ENCODE peak calls at places on chromosome 1, in nine cellular contexts. One of them, this sample, is unnamed.

GRCh38 chr1:181127898-181128453 is 39.5 kb downstream of the IER5 start:
- DNase-seq in epithelial cell of esophagus: peak
- DNase-seq in endothelial cell: no peak
- DNase-seq in RWPE1: no peak
- DNase-seq in GM12865: peak
- DNase-seq in endodermal cell: peak
- DNase-seq in right atrium auricular region: no peak
- DNase-seq in HFF-Myc: no peak
- DNase-seq in epithelial cell of proximal tubule: no peak
- DNase-seq in this sample: no peak

GRCh38 chr1:20840731-20841130 is 53.6 kb upstream of the HP1BP3 start:
- DNase-seq in epithelial cell of esophagus: no peak
- DNase-seq in endothelial cell: no peak
- DNase-seq in RWPE1: no peak
- DNase-seq in GM12865: no peak
- DNase-seq in endodermal cell: no peak
- DNase-seq in right atrium auricular region: no peak
- DNase-seq in HFF-Myc: no peak
- DNase-seq in epithelial cell of proximal tubule: no peak
- DNase-seq in this sample: no peak

GRCh38 chr1:179129702-179130473 is 48.0 kb downstream of the TOR3A start:
- DNase-seq in epithelial cell of esophagus: peak
- DNase-seq in endothelial cell: no peak
- DNase-seq in RWPE1: no peak
- DNase-seq in GM12865: peak
- DNase-seq in endodermal cell: no peak
- DNase-seq in right atrium auricular region: no peak
- DNase-seq in HFF-Myc: no peak
- DNase-seq in epithelial cell of proximal tubule: no peak
- DNase-seq in this sample: no peak

GRCh38 chr1:109386054-109386717 is 11.5 kb downstream of the SORT1 start:
- DNase-seq in epithelial cell of esophagus: no peak
- DNase-seq in endothelial cell: no peak
- DNase-seq in RWPE1: no peak
- DNase-seq in GM12865: no peak
- DNase-seq in endodermal cell: no peak
- DNase-seq in right atrium auricular region: no peak
- DNase-seq in HFF-Myc: no peak
- DNase-seq in epithelial cell of proximal tubule: no peak
- DNase-seq in this sample: no peak

GRCh38 chr1:112998592-112999235 is 42.7 kb upstream of the SLC16A1 start:
- DNase-seq in epithelial cell of esophagus: peak
- DNase-seq in endothelial cell: no peak
- DNase-seq in RWPE1: no peak
- DNase-seq in GM12865: no peak
- DNase-seq in endodermal cell: no peak
- DNase-seq in right atrium auricular region: peak
- DNase-seq in HFF-Myc: no peak
- DNase-seq in epithelial cell of proximal tubule: peak
- DNase-seq in this sample: no peak

GRCh38 chr1:87513971-87514660 is 185.4 kb downstream of the LMO4 start:
- DNase-seq in epithelial cell of esophagus: peak
- DNase-seq in endothelial cell: no peak
- DNase-seq in RWPE1: no peak
- DNase-seq in GM12865: no peak
- DNase-seq in endodermal cell: no peak
- DNase-seq in right atrium auricular region: no peak
- DNase-seq in HFF-Myc: no peak
- DNase-seq in epithelial cell of proximal tubule: no peak
- DNase-seq in this sample: no peak

GRCh38 chr1:85638412-85638811 is 57.9 kb downstream of the CCN1 start:
- DNase-seq in epithelial cell of esophagus: no peak
- DNase-seq in endothelial cell: no peak
- DNase-seq in RWPE1: no peak
- DNase-seq in GM12865: no peak
- DNase-seq in endodermal cell: no peak
- DNase-seq in right atrium auricular region: no peak
- DNase-seq in HFF-Myc: no peak
- DNase-seq in epithelial cell of proximal tubule: no peak
- DNase-seq in this sample: no peak

GRCh38 chr1:180953291-180953747 is 40.6 kb downstream of the KIAA1614 start:
- DNase-seq in epithelial cell of esophagus: peak
- DNase-seq in endothelial cell: no peak
- DNase-seq in RWPE1: peak
- DNase-seq in GM12865: peak
- DNase-seq in endodermal cell: no peak
- DNase-seq in right atrium auricular region: no peak
- DNase-seq in HFF-Myc: no peak
- DNase-seq in epithelial cell of proximal tubule: no peak
- DNase-seq in this sample: no peak

GRCh38 chr1:52906135-52906603 is 15.4 kb downstream of the ECHDC2 start:
- DNase-seq in epithelial cell of esophagus: no peak
- DNase-seq in endothelial cell: no peak
- DNase-seq in RWPE1: no peak
- DNase-seq in GM12865: no peak
- DNase-seq in endodermal cell: no peak
- DNase-seq in right atrium auricular region: no peak
- DNase-seq in HFF-Myc: no peak
- DNase-seq in epithelial cell of proximal tubule: no peak
- DNase-seq in this sample: no peak

GRCh38 chr1:52904590-52905375 is 16.8 kb downstream of the ECHDC2 start:
- DNase-seq in epithelial cell of esophagus: peak
- DNase-seq in endothelial cell: peak
- DNase-seq in RWPE1: peak
- DNase-seq in GM12865: peak
- DNase-seq in endodermal cell: peak
- DNase-seq in right atrium auricular region: no peak
- DNase-seq in HFF-Myc: no peak
- DNase-seq in epithelial cell of proximal tubule: no peak
- DNase-seq in this sample: no peak

GRCh38 chr1:52905376-52905698 is 16.2 kb downstream of the ECHDC2 start:
- DNase-seq in epithelial cell of esophagus: no peak
- DNase-seq in endothelial cell: no peak
- DNase-seq in RWPE1: no peak
- DNase-seq in GM12865: no peak
- DNase-seq in endodermal cell: no peak
- DNase-seq in right atrium auricular region: no peak
- DNase-seq in HFF-Myc: no peak
- DNase-seq in epithelial cell of proximal tubule: no peak
- DNase-seq in this sample: no peak

GRCh38 chr1:52899445-52899894 is 22.1 kb downstream of the ECHDC2 start:
- DNase-seq in epithelial cell of esophagus: no peak
- DNase-seq in endothelial cell: no peak
- DNase-seq in RWPE1: no peak
- DNase-seq in GM12865: no peak
- DNase-seq in endodermal cell: no peak
- DNase-seq in right atrium auricular region: no peak
- DNase-seq in HFF-Myc: no peak
- DNase-seq in epithelial cell of proximal tubule: no peak
- DNase-seq in this sample: no peak

DNA sequence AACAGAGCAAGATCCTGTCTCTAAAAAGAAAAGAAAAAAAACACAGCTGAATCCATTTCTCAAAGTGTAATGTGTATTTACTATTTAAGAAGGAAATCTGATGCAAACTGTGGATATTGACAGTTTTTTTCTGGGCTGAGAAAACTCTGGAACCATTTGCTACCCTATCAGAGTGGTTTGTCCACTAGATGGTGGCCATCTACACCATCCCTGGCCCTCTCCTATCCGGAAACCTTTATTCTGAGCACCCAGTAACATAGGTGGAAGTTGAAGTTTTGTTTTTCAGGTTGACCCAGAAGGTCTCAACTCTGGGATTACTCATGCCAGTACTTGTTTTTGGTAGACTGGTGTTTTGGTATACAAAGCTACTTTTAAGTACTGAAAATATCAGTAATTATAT is 20.2 kb downstream of the ECHDC2 start:
- DNase-seq in epithelial cell of esophagus: no peak
- DNase-seq in endothelial cell: no peak
- DNase-seq in RWPE1: no peak
- DNase-seq in GM12865: no peak
- DNase-seq in endodermal cell: no peak
- DNase-seq in right atrium auricular region: no peak
- DNase-seq in HFF-Myc: no peak
- DNase-seq in epithelial cell of proximal tubule: no peak
- DNase-seq in this sample: no peak
- TF ChIP-seq CTCF in epithelial cell of esophagus: no peak
- TF ChIP-seq CTCF in endothelial cell: no peak
- TF ChIP-seq CTCF in RWPE1: no peak
- TF ChIP-seq CTCF in GM12865: no peak
- TF ChIP-seq CTCF in endodermal cell: peak
- TF ChIP-seq CTCF in right atrium auricular region: peak
- TF ChIP-seq CTCF in HFF-Myc: no peak
- TF ChIP-seq CTCF in epithelial cell of proximal tubule: peak
- TF ChIP-seq CTCF in this sample: no peak

GRCh38 chr1:24778141-24778540 is 32.9 kb downstream of the CLIC4 start:
- DNase-seq in epithelial cell of esophagus: no peak
- DNase-seq in endothelial cell: no peak
- DNase-seq in RWPE1: no peak
- DNase-seq in GM12865: no peak
- DNase-seq in endodermal cell: no peak
- DNase-seq in right atrium auricular region: no peak
- DNase-seq in HFF-Myc: no peak
- DNase-seq in epithelial cell of proximal tubule: no peak
- DNase-seq in this sample: no peak

GRCh38 chr1:24782689-24783088 is 37.4 kb downstream of the CLIC4 start:
- DNase-seq in epithelial cell of esophagus: no peak
- DNase-seq in endothelial cell: no peak
- DNase-seq in RWPE1: no peak
- DNase-seq in GM12865: no peak
- DNase-seq in endodermal cell: no peak
- DNase-seq in right atrium auricular region: no peak
- DNase-seq in HFF-Myc: no peak
- DNase-seq in epithelial cell of proximal tubule: no peak
- DNase-seq in this sample: no peak

GRCh38 chr1:24783713-24784112 is 38.5 kb downstream of the CLIC4 start:
- DNase-seq in epithelial cell of esophagus: no peak
- DNase-seq in endothelial cell: no peak
- DNase-seq in RWPE1: no peak
- DNase-seq in GM12865: no peak
- DNase-seq in endodermal cell: no peak
- DNase-seq in right atrium auricular region: no peak
- DNase-seq in HFF-Myc: no peak
- DNase-seq in epithelial cell of proximal tubule: no peak
- DNase-seq in this sample: no peak

GRCh38 chr1:24776821-24777220 is 31.6 kb downstream of the CLIC4 start:
- DNase-seq in epithelial cell of esophagus: no peak
- DNase-seq in endothelial cell: no peak
- DNase-seq in RWPE1: no peak
- DNase-seq in GM12865: no peak
- DNase-seq in endodermal cell: no peak
- DNase-seq in right atrium auricular region: no peak
- DNase-seq in HFF-Myc: no peak
- DNase-seq in epithelial cell of proximal tubule: no peak
- DNase-seq in this sample: no peak

DNA sequence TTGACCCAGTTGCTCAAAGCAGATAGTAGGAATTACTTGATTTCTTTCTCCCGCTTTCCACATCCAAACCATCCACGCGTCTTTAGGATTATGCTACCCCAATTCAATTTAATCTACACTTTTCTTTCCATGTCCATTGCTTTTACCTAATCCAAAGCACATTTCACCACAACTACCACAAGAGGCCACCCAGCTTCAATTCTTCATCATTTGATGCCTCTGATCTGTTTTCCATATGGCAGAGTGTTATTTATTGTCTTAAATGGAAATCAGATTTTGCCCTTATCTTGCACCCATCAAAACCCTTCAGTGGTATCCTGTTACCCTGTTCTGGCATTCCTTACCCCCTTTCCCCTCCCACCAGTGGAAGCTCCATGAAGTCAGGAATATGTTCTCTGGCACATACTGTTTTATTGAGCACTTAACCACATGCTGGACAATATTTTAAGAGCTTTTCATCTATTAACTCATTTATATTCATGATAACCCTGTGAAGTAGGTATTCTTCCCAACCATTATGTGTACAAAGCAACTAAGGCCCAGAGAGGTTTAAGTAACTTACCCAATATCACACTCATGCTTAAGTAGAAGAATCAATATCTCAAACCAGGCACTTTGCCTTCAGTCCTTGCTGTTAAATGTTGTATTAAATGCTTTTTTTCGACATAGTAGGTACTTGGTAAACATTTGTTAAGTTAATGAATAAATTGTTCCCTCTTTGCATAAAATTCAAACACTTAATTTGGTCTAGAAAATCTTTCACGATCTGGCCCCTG is 34.6 kb downstream of the CLIC4 start:
- DNase-seq in epithelial cell of esophagus: no peak
- DNase-seq in endothelial cell: no peak
- DNase-seq in RWPE1: no peak
- DNase-seq in GM12865: no peak
- DNase-seq in endodermal cell: no peak
- DNase-seq in right atrium auricular region: no peak
- DNase-seq in HFF-Myc: no peak
- DNase-seq in epithelial cell of proximal tubule: no peak
- DNase-seq in this sample: no peak
- TF ChIP-seq CTCF in epithelial cell of esophagus: no peak
- TF ChIP-seq CTCF in endothelial cell: no peak
- TF ChIP-seq CTCF in RWPE1: no peak
- TF ChIP-seq CTCF in GM12865: no peak
- TF ChIP-seq CTCF in endodermal cell: no peak
- TF ChIP-seq CTCF in right atrium auricular region: no peak
- TF ChIP-seq CTCF in HFF-Myc: no peak
- TF ChIP-seq CTCF in epithelial cell of proximal tubule: peak
- TF ChIP-seq CTCF in this sample: no peak

GRCh38 chr1:214550339-214551051 is 907 bp downstream of the PTPN14 start:
- DNase-seq in epithelial cell of esophagus: no peak
- DNase-seq in endothelial cell: no peak
- DNase-seq in RWPE1: peak
- DNase-seq in GM12865: no peak
- DNase-seq in endodermal cell: peak
- DNase-seq in right atrium auricular region: no peak
- DNase-seq in HFF-Myc: no peak
- DNase-seq in epithelial cell of proximal tubule: no peak
- DNase-seq in this sample: no peak

GRCh38 chr1:214548988-214549387 is 2.4 kb downstream of the PTPN14 start:
- DNase-seq in epithelial cell of esophagus: no peak
- DNase-seq in endothelial cell: no peak
- DNase-seq in RWPE1: no peak
- DNase-seq in GM12865: no peak
- DNase-seq in endodermal cell: no peak
- DNase-seq in right atrium auricular region: peak
- DNase-seq in HFF-Myc: no peak
- DNase-seq in epithelial cell of proximal tubule: no peak
- DNase-seq in this sample: no peak

GRCh38 chr1:214551436-214552173 is at the start of gene PTPN14:
- DNase-seq in epithelial cell of esophagus: peak
- DNase-seq in endothelial cell: peak
- DNase-seq in RWPE1: peak
- DNase-seq in GM12865: no peak
- DNase-seq in endodermal cell: peak
- DNase-seq in right atrium auricular region: peak
- DNase-seq in HFF-Myc: peak
- DNase-seq in epithelial cell of proximal tubule: no peak
- DNase-seq in this sample: peak

GRCh38 chr1:214551052-214551435 is 358 bp downstream of the PTPN14 start:
- DNase-seq in epithelial cell of esophagus: no peak
- DNase-seq in endothelial cell: no peak
- DNase-seq in RWPE1: no peak
- DNase-seq in GM12865: no peak
- DNase-seq in endodermal cell: no peak
- DNase-seq in right atrium auricular region: no peak
- DNase-seq in HFF-Myc: no peak
- DNase-seq in epithelial cell of proximal tubule: no peak
- DNase-seq in this sample: no peak

GRCh38 chr1:214549604-214550338 is 1.6 kb downstream of the PTPN14 start:
- DNase-seq in epithelial cell of esophagus: peak
- DNase-seq in endothelial cell: no peak
- DNase-seq in RWPE1: no peak
- DNase-seq in GM12865: no peak
- DNase-seq in endodermal cell: peak
- DNase-seq in right atrium auricular region: no peak
- DNase-seq in HFF-Myc: no peak
- DNase-seq in epithelial cell of proximal tubule: no peak
- DNase-seq in this sample: no peak
- TF ChIP-seq CTCF in epithelial cell of esophagus: peak
- TF ChIP-seq CTCF in endothelial cell: no peak
- TF ChIP-seq CTCF in RWPE1: peak
- TF ChIP-seq CTCF in GM12865: no peak
- TF ChIP-seq CTCF in endodermal cell: peak
- TF ChIP-seq CTCF in right atrium auricular region: peak
- TF ChIP-seq CTCF in HFF-Myc: peak
- TF ChIP-seq CTCF in epithelial cell of proximal tubule: peak
- TF ChIP-seq CTCF in this sample: no peak

GRCh38 chr1:53291574-53291973 is 36.3 kb downstream of the LRP8 start:
- DNase-seq in epithelial cell of esophagus: no peak
- DNase-seq in endothelial cell: no peak
- DNase-seq in RWPE1: no peak
- DNase-seq in GM12865: peak
- DNase-seq in endodermal cell: no peak
- DNase-seq in right atrium auricular region: no peak
- DNase-seq in HFF-Myc: no peak
- DNase-seq in epithelial cell of proximal tubule: no peak
- DNase-seq in this sample: no peak
- TF ChIP-seq CTCF in epithelial cell of esophagus: no peak
- TF ChIP-seq CTCF in endothelial cell: peak
- TF ChIP-seq CTCF in RWPE1: no peak
- TF ChIP-seq CTCF in GM12865: no peak
- TF ChIP-seq CTCF in endodermal cell: peak
- TF ChIP-seq CTCF in right atrium auricular region: no peak
- TF ChIP-seq CTCF in HFF-Myc: no peak
- TF ChIP-seq CTCF in epithelial cell of proximal tubule: peak
- TF ChIP-seq CTCF in this sample: no peak

This sample was measured in left lung.